ENCODE peak calls at places on chromosome 10, in four cellular contexts. One of them, this sample, is unnamed.

GRCh38 chr10:59242057-59242456 is 65.6 kb downstream of the PHYHIPL start:
- DNase-seq in body of pancreas: no peak
- DNase-seq in HCT116: no peak
- DNase-seq in heart right ventricle: no peak
- DNase-seq in this sample: no peak

GRCh38 chr10:61903184-61903990 is 1.9 kb downstream of the ARID5B start:
- DNase-seq in body of pancreas: peak; percentile 52
- DNase-seq in HCT116: peak; percentile 42
- DNase-seq in heart right ventricle: peak; percentile 46
- DNase-seq in this sample: peak; percentile 48

GRCh38 chr10:52283174-52283573 is 30.9 kb upstream of the DKK1 start:
- DNase-seq in body of pancreas: no peak
- DNase-seq in HCT116: no peak
- DNase-seq in heart right ventricle: no peak
- DNase-seq in this sample: no peak

GRCh38 chr10:102511562-102512274 is 7.9 kb downstream of the SUFU start:
- DNase-seq in body of pancreas: no peak
- DNase-seq in HCT116: no peak
- DNase-seq in heart right ventricle: no peak
- DNase-seq in this sample: no peak

GRCh38 chr10:18523025-18523424 is 128.4 kb downstream of the NSUN6 start:
- DNase-seq in body of pancreas: no peak
- DNase-seq in HCT116: no peak
- DNase-seq in heart right ventricle: no peak
- DNase-seq in this sample: no peak

GRCh38 chr10:114911052-114911697 is 26.8 kb upstream of the TRUB1 start:
- DNase-seq in body of pancreas: no peak
- DNase-seq in HCT116: no peak
- DNase-seq in heart right ventricle: no peak
- DNase-seq in this sample: no peak

GRCh38 chr10:21953585-21954057 is 49.9 kb downstream of the DNAJC1 start:
- DNase-seq in body of pancreas: no peak
- DNase-seq in HCT116: peak; percentile 53
- DNase-seq in heart right ventricle: no peak
- DNase-seq in this sample: no peak

GRCh38 chr10:80794996-80795395 is 257.3 kb downstream of the SH2D4B start:
- DNase-seq in body of pancreas: no peak
- DNase-seq in HCT116: no peak
- DNase-seq in heart right ventricle: no peak
- DNase-seq in this sample: no peak

GRCh38 chr10:104032144-104032775 is 53.4 kb downstream of the COL17A1 start:
- DNase-seq in body of pancreas: no peak
- DNase-seq in HCT116: no peak
- DNase-seq in heart right ventricle: no peak
- DNase-seq in this sample: no peak

GRCh38 chr10:14259696-14260595 is 70.8 kb downstream of the FRMD4A start:
- DNase-seq in body of pancreas: peak; percentile 24
- DNase-seq in HCT116: no peak
- DNase-seq in heart right ventricle: no peak
- DNase-seq in this sample: no peak

GRCh38 chr10:106395061-106395749 is 769.3 kb downstream of the SORCS1 start:
- DNase-seq in body of pancreas: no peak
- DNase-seq in HCT116: no peak
- DNase-seq in heart right ventricle: no peak
- DNase-seq in this sample: no peak

GRCh38 chr10:87636313-87636915 is 23.3 kb upstream of the PAPSS2 start:
- DNase-seq in body of pancreas: no peak
- DNase-seq in HCT116: no peak
- DNase-seq in heart right ventricle: no peak
- DNase-seq in this sample: no peak

GRCh38 chr10:126959906-126960685 is 54.9 kb downstream of the DOCK1 start:
- DNase-seq in body of pancreas: no peak
- DNase-seq in HCT116: no peak
- DNase-seq in heart right ventricle: no peak
- DNase-seq in this sample: no peak

GRCh38 chr10:11610151-11610854 is 1.1 kb downstream of the USP6NL start:
- DNase-seq in body of pancreas: no peak
- DNase-seq in HCT116: no peak
- DNase-seq in heart right ventricle: no peak
- DNase-seq in this sample: no peak

GRCh38 chr10:6022693-6023092 is 39.5 kb downstream of the IL2RA start:
- DNase-seq in body of pancreas: no peak
- DNase-seq in HCT116: no peak
- DNase-seq in heart right ventricle: no peak
- DNase-seq in this sample: no peak

GRCh38 chr10:104139221-104139620 is 17.2 kb downstream of the SFR1 start:
- DNase-seq in body of pancreas: no peak
- DNase-seq in HCT116: no peak
- DNase-seq in heart right ventricle: no peak
- DNase-seq in this sample: no peak

GRCh38 chr10:97171001-97171400 is 14.8 kb downstream of the SLIT1 start:
- DNase-seq in body of pancreas: no peak
- DNase-seq in HCT116: no peak
- DNase-seq in heart right ventricle: no peak
- DNase-seq in this sample: no peak

GRCh38 chr10:88981435-88981834 is 9.2 kb upstream of the FAS start:
- DNase-seq in body of pancreas: no peak
- DNase-seq in HCT116: no peak
- DNase-seq in heart right ventricle: no peak
- DNase-seq in this sample: no peak

GRCh38 chr10:79308969-79309665 is 38.2 kb upstream of the PPIF start:
- DNase-seq in body of pancreas: no peak
- DNase-seq in HCT116: no peak
- DNase-seq in heart right ventricle: no peak
- DNase-seq in this sample: peak; percentile 12

GRCh38 chr10:60429084-60429849 is 39.6 kb upstream of the ANK3 start:
- DNase-seq in body of pancreas: no peak
- DNase-seq in HCT116: no peak
- DNase-seq in heart right ventricle: no peak
- DNase-seq in this sample: peak; percentile 17

GRCh38 chr10:60430836-60431597 is 41.3 kb upstream of the ANK3 start:
- DNase-seq in body of pancreas: no peak
- DNase-seq in HCT116: no peak
- DNase-seq in heart right ventricle: no peak
- DNase-seq in this sample: no peak

GRCh38 chr10:60427709-60428386 is 38.2 kb upstream of the ANK3 start:
- DNase-seq in body of pancreas: no peak
- DNase-seq in HCT116: no peak
- DNase-seq in heart right ventricle: no peak
- DNase-seq in this sample: no peak

GRCh38 chr10:60428387-60428737 is 38.7 kb upstream of the ANK3 start:
- DNase-seq in body of pancreas: no peak
- DNase-seq in HCT116: no peak
- DNase-seq in heart right ventricle: no peak
- DNase-seq in this sample: peak; percentile 16

DNA sequence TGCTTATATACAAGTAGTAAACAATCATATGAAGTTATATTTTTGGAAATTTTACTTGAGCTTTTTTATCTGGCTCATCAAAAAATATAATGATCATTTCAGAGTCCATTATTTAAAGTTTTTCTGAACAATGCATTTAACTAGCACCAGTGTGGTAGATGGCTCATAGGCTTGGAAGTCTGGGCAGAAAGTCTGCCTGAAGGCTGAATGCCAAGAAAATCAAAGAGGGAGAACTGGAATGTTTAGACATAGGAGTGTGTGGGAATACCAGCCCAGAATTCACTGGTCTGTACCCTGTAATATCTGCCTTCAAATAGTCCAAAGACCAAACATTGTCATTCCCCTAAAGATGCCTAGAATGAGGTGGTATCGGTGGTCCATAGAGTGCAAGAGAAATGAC is 40.3 kb upstream of the ANK3 start:
- DNase-seq in body of pancreas: no peak
- DNase-seq in HCT116: no peak
- DNase-seq in heart right ventricle: no peak
- DNase-seq in this sample: no peak
- H3K27ac ChIP-seq in body of pancreas: no peak overlapping the region
- H3K27ac ChIP-seq in HCT116: no peak overlapping the region
- H3K27ac ChIP-seq in heart right ventricle: no peak overlapping the region
- H3K27ac ChIP-seq in this sample: no peak overlapping the region

DNA sequence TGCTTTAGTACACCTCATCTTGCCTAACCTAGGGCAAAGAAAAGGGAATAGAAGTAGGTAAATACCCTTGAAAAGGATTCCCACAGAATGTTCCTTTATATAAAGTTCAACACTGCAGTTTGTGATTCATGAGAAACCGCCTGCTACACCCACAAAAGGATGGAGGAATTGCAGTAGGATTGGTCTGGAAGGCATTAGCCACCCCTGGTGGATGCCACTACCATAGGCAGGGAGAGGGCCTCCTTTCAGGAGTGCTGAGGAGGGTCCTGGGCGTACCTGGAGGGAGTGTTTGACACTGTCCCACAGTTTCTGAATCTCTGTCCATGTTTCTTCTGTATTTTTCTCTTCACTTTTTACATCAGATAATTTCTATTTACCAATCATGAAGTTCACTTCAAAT is 221.8 kb upstream of the TMEM72 start:
- DNase-seq in body of pancreas: no peak
- DNase-seq in HCT116: no peak
- DNase-seq in heart right ventricle: no peak
- DNase-seq in this sample: no peak
- TF ChIP-seq CTCF in body of pancreas: no peak
- TF ChIP-seq CTCF in HCT116: no peak
- TF ChIP-seq CTCF in heart right ventricle: no peak
- TF ChIP-seq CTCF in this sample: no peak

GRCh38 chr10:33396938-33397337 is 62.5 kb upstream of the NRP1 start:
- DNase-seq in body of pancreas: no peak
- DNase-seq in HCT116: no peak
- DNase-seq in heart right ventricle: no peak
- DNase-seq in this sample: no peak
- H3K27ac ChIP-seq in body of pancreas: no peak overlapping the region
- H3K27ac ChIP-seq in HCT116: no peak overlapping the region
- H3K27ac ChIP-seq in heart right ventricle: no peak overlapping the region
- H3K27ac ChIP-seq in this sample: no peak overlapping the region

GRCh38 chr10:68981074-68981473 is 7.5 kb upstream of the KIFBP start:
- DNase-seq in body of pancreas: no peak
- DNase-seq in HCT116: no peak
- DNase-seq in heart right ventricle: no peak
- DNase-seq in this sample: no peak
- TF ChIP-seq CTCF in body of pancreas: no peak
- TF ChIP-seq CTCF in HCT116: no peak
- TF ChIP-seq CTCF in heart right ventricle: peak; percentile 14
- TF ChIP-seq CTCF in this sample: peak; percentile 15

GRCh38 chr10:3775671-3776551 is 9.1 kb downstream of the KLF6 start:
- DNase-seq in body of pancreas: no peak
- DNase-seq in HCT116: peak; percentile 55
- DNase-seq in heart right ventricle: no peak
- DNase-seq in this sample: no peak
- H3K27ac ChIP-seq in body of pancreas: peak overlapping the region; percentile 100
- H3K27ac ChIP-seq in HCT116: peak overlapping the region; percentile 56
- H3K27ac ChIP-seq in heart right ventricle: peak overlapping the region; percentile 100
- H3K27ac ChIP-seq in this sample: peak overlapping the region; percentile 99

DNA sequence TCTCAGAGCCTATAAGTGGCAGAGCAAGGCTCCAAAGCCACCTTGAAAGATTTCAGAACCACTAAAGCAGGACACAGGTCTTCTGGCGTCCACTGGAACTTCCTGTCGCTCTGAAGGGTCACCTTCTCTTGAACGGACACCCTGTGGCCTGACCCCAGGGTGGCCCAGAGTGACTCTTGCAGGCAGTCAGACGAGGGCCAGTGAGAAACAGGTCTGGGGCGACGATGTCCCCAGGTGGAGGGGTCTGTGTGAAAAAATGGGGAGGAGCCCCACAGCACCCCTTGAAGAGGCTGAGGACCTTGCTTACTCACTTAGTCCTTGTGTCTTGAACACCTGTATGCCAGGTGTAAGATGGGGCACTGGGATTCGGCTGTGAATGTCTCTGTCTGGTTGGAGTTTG is 946 bp upstream of the RASGEF1A start:
- DNase-seq in body of pancreas: no peak
- DNase-seq in HCT116: no peak
- DNase-seq in heart right ventricle: no peak
- DNase-seq in this sample: no peak
- TF ChIP-seq CTCF in body of pancreas: no peak
- TF ChIP-seq CTCF in HCT116: no peak
- TF ChIP-seq CTCF in heart right ventricle: no peak
- TF ChIP-seq CTCF in this sample: no peak

DNA sequence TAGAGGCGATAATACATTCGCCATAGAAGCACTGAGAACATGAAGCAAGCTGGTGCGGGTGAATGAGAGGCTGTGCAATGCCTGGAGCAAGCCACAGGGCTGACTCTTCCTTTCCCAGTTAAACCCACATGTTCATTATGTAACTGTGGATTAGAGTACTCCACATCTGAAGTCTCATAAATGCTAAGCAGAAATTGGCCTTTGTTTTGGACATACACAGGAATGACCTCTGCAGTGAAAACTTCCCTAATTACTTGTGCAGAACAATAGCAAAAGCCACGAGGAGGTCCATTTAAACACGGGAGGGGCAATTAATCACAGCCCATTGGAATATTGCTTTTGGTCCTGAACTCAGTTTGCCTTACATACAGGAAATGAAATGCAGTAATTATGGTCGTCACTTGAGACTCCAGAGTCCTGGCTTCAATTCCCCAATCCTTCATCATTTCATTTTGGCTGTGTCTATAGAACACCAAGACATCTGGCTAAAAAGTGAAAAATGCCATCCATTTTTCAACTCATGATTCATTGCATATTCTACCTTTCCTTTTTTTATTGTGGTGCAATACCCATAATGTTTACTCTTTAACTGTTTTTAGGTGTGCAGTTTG is 78.7 kb upstream of the CXCL12 start:
- DNase-seq in body of pancreas: no peak
- DNase-seq in HCT116: no peak
- DNase-seq in heart right ventricle: no peak
- DNase-seq in this sample: no peak
- H3K27ac ChIP-seq in body of pancreas: no peak overlapping the region
- H3K27ac ChIP-seq in HCT116: no peak overlapping the region
- H3K27ac ChIP-seq in heart right ventricle: no peak overlapping the region
- H3K27ac ChIP-seq in this sample: no peak overlapping the region

GRCh38 chr10:34723746-34724145 is 91.3 kb downstream of the PARD3 start:
- DNase-seq in body of pancreas: peak; percentile 54
- DNase-seq in HCT116: no peak
- DNase-seq in heart right ventricle: peak; percentile 67
- DNase-seq in this sample: no peak
- TF ChIP-seq CTCF in body of pancreas: peak; percentile 32
- TF ChIP-seq CTCF in HCT116: peak; percentile 67
- TF ChIP-seq CTCF in heart right ventricle: peak; percentile 66
- TF ChIP-seq CTCF in this sample: peak; percentile 64

This sample was measured in left ventricle myocardium inferior.